ENCODE peak calls at places on chromosomes 12 and 14, in six cellular contexts. C is astrocyte of the spinal cord, A is epithelial cell of esophagus, W is esophagus squamous epithelium, D is pancreas, T is transverse colon. G is an unnamed sample.

GRCh38 chr12:93243689-93244513 is 133.8 kb upstream of the NUDT4 start:
- DNase-seq in T (peak), W (no peak), C (peak), A (peak), D (no peak), G (peak)

GRCh38 chr12:52005903-52006703 is 643 bp upstream of the TAMALIN start:
- DNase-seq in A (no peak), W (no peak), T (peak), C (no peak), D (peak), G (no peak)

GRCh38 chr14:42930058-42930457 is 1323.4 kb downstream of the LRFN5 start:
- DNase-seq in D (peak), C (no peak), A (no peak), T (peak), W (no peak), G (no peak)

GRCh38 chr12:31737763-31738162 is 8.9 kb upstream of the AMN1 start:
- DNase-seq in C (no peak), D (no peak), W (no peak), T (no peak), A (no peak), G (no peak)

GRCh38 chr12:132275110-132275531 is 54.3 kb downstream of the GALNT9 start:
- DNase-seq in W (no peak), D (peak), C (no peak), A (no peak), T (peak), G (no peak)

GRCh38 chr12:81502912-81503695 is 256.0 kb downstream of the PPFIA2 start:
- DNase-seq in C (peak), T (no peak), D (no peak), W (no peak), A (peak), G (peak)

GRCh38 chr14:39339003-39339402 is 93.2 kb downstream of the FBXO33 start:
- DNase-seq in A (no peak), D (no peak), W (no peak), C (peak), T (no peak), G (no peak)

GRCh38 chr12:8742501-8742900 is 44.7 kb downstream of the RIMKLB start:
- DNase-seq in W (no peak), T (no peak), D (no peak), A (peak), C (peak), G (peak)

GRCh38 chr12:51985136-51985835 is 21.5 kb upstream of the TAMALIN start:
- DNase-seq in W (no peak), D (no peak), A (no peak), T (no peak), C (no peak), G (no peak)

GRCh38 chr14:105303949-105304348 is 3.1 kb upstream of the BRF1 start:
- DNase-seq in D (peak), T (peak), A (no peak), W (no peak), C (no peak), G (no peak)

GRCh38 chr12:53513712-53514415 is 6.6 kb upstream of the NPFF start:
- DNase-seq in C (no peak), W (no peak), A (no peak), T (no peak), D (no peak), G (no peak)

GRCh38 chr14:80003138-80003537 is 208.2 kb downstream of the DIO2 start:
- DNase-seq in T (no peak), W (no peak), C (no peak), A (peak), D (no peak), G (no peak)

GRCh38 chr14:53327716-53328115 is 174.6 kb upstream of the DDHD1 start:
- DNase-seq in D (no peak), W (no peak), T (no peak), C (peak), A (peak), G (peak)

GRCh38 chr14:102795060-102795925 is 18.0 kb downstream of the TRAF3 start:
- DNase-seq in W (peak), D (no peak), C (peak), A (peak), T (peak), G (peak)

GRCh38 chr12:9204380-9204779 is 3.8 kb downstream of the PZP start:
- DNase-seq in A (no peak), T (no peak), D (no peak), C (no peak), W (no peak), G (no peak)

GRCh38 chr12:14396071-14396470 is 30.6 kb downstream of the ATF7IP start:
- DNase-seq in A (no peak), C (no peak), D (no peak), T (no peak), W (no peak), G (no peak)

GRCh38 chr14:94164685-94165431 is 9.3 kb upstream of the PPP4R4 start:
- DNase-seq in A (no peak), C (no peak), D (no peak), T (no peak), W (no peak), G (no peak)

GRCh38 chr12:8894378-8894777 is 19.9 kb upstream of the PHC1 start:
- DNase-seq in C (no peak), A (no peak), T (no peak), D (no peak), W (no peak), G (no peak)

GRCh38 chr12:126907900-126908764 is 1358.8 kb upstream of the TMEM132C start:
- DNase-seq in W (no peak), C (no peak), D (no peak), T (no peak), A (no peak), G (no peak)

GRCh38 chr14:47240755-47241437 is 434.5 kb downstream of the MDGA2 start:
- DNase-seq in C (no peak), D (no peak), W (no peak), T (no peak), A (peak), G (peak)

GRCh38 chr12:88578821-88579518 is 1.3 kb downstream of the KITLG start:
- DNase-seq in D (no peak), C (no peak), T (peak), A (peak), W (no peak), G (no peak)

GRCh38 chr12:63420206-63420644 is 248.1 kb downstream of the DPY19L2 start:
- DNase-seq in D (no peak), W (no peak), A (peak), C (peak), T (peak), G (peak)

GRCh38 chr12:52032431-52032796 is 18.8 kb upstream of the NR4A1 start:
- DNase-seq in C (peak), W (no peak), T (peak), A (peak), D (no peak), G (peak)

GRCh38 chr12:116455540-116456306 is 103.5 kb upstream of the MAP1LC3B2 start:
- DNase-seq in T (peak), A (peak), W (no peak), C (peak), D (no peak), G (peak)

GRCh38 chr12:49537231-49537708 is 1.6 kb upstream of the KCNH3 start:
- DNase-seq in D (no peak), C (no peak), T (no peak), W (no peak), A (no peak), G (no peak)

GRCh38 chr12:131005161-131006035 is 51.7 kb downstream of the ADGRD1 start:
- DNase-seq in A (no peak), T (no peak), D (no peak), C (no peak), W (no peak), G (no peak)

GRCh38 chr12:78916845-78917480 is 52.4 kb downstream of the SYT1 start:
- DNase-seq in A (peak), D (no peak), T (no peak), C (peak), W (no peak), G (peak)

GRCh38 chr12:88725592-88726143 is 145.4 kb upstream of the KITLG start:
- DNase-seq in W (no peak), T (no peak), D (no peak), C (no peak), A (no peak), G (no peak)

GRCh38 chr12:68971404-68971803 is 38.4 kb upstream of the CPM start:
- DNase-seq in A (peak), C (peak), D (no peak), T (no peak), W (no peak), G (peak)

GRCh38 chr12:6701078-6701768 is 608 bp upstream of the PIANP start:
- DNase-seq in D (no peak), T (no peak), A (no peak), W (no peak), C (no peak), G (no peak)

GRCh38 chr14:100440207-100440631 is 117.1 kb downstream of the SLC25A47 start:
- DNase-seq in T (peak), C (peak), W (no peak), D (peak), A (peak), G (peak)

GRCh38 chr14:25400607-25401206 is 350.8 kb upstream of the STXBP6 start:
- DNase-seq in W (no peak), C (peak), T (peak), A (peak), D (no peak), G (peak)

GRCh38 chr12:127881371-127882140 is 385.4 kb upstream of the TMEM132C start:
- DNase-seq in T (no peak), W (no peak), A (no peak), D (no peak), C (no peak), G (no peak)

GRCh38 chr12:49705479-49706267 is 1.5 kb downstream of the FMNL3 start:
- DNase-seq in A (peak), W (no peak), D (no peak), T (peak), C (peak), G (no peak)

GRCh38 chr12:109250523-109250922 is 58.6 kb downstream of the FOXN4 start:
- DNase-seq in C (no peak), W (no peak), T (no peak), D (no peak), A (no peak), G (no peak)

GRCh38 chr12:95102916-95103671 is 29.7 kb upstream of the NR2C1 start:
- DNase-seq in D (no peak), C (peak), A (peak), T (peak), W (no peak), G (peak)

GRCh38 chr12:66190519-66191406 is 1.7 kb downstream of the IRAK3 start:
- DNase-seq in W (no peak), A (peak), T (no peak), D (no peak), C (peak), G (peak)

GRCh38 chr14:67285876-67286452 is 44.7 kb downstream of the PALS1 start:
- DNase-seq in C (peak), T (no peak), W (no peak), A (peak), D (no peak), G (no peak)
- TF ChIP-seq CTCF in C (peak), T (peak), W (peak), A (peak), D (no peak), G (peak)

DNA sequence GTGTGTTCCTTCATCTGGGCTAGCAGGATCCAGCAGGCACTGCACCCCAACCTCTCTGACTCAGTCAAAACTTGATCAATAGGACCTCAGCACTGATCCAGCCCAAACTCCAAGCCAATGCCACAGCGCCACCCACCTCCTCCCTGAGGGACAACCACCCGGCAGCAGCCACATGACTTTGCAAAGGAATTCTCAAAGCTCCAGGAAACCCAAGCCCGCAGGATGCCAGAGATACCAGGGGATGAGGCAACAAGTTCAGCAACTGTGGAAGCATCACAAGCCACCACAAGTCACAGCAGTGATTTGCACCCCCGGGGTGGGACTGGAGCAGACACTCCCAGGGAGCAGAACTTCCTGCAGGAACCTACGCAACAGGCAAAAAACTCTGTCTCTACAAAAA is 37.3 kb downstream of the ACTN1 start:
- DNase-seq in C (peak), A (peak), D (no peak), T (peak), W (no peak), G (peak)
- TF ChIP-seq CTCF in C (peak), A (peak), D (peak), T (peak), W (peak), G (peak)

GRCh38 chr14:23569443-23570151 is 2.0 kb upstream of the AP1G2 start:
- DNase-seq in T (no peak), W (no peak), C (no peak), A (peak), D (no peak), G (no peak)

GRCh38 chr14:23567186-23568020 is at the start of gene AP1G2:
- DNase-seq in A (peak), C (peak), T (peak), W (peak), D (peak), G (peak)

GRCh38 chr14:23566782-23567185 is 807 bp downstream of the AP1G2 start:
- DNase-seq in W (no peak), C (no peak), D (peak), T (no peak), A (peak), G (no peak)

GRCh38 chr14:23568021-23568599 is 519 bp upstream of the AP1G2 start:
- DNase-seq in C (no peak), D (no peak), W (no peak), A (no peak), T (no peak), G (no peak)

GRCh38 chr14:23568600-23569310 is 1.2 kb upstream of the AP1G2 start:
- DNase-seq in D (no peak), W (no peak), T (no peak), A (no peak), C (no peak), G (no peak)
- TF ChIP-seq CTCF in D (no peak), W (no peak), T (no peak), A (peak), C (peak), G (peak)

GRCh38 chr12:79935624-79936040 is 735 bp upstream of the PPP1R12A start:
- DNase-seq in W (no peak), C (peak), D (no peak), T (peak), A (peak), G (peak)
- TF ChIP-seq CTCF in W (no peak), C (no peak), D (no peak), T (no peak), A (no peak), G (no peak)

GRCh38 chr14:96938946-96939345 is 141.8 kb downstream of the VRK1 start:
- DNase-seq in C (no peak), D (no peak), W (no peak), A (no peak), T (no peak), G (no peak)
- TF ChIP-seq CTCF in C (no peak), D (no peak), W (no peak), A (peak), T (no peak), G (peak)

GRCh38 chr14:64628940-64629403 is 75.3 kb upstream of the PLEKHG3 start:
- DNase-seq in W (no peak), C (peak), A (peak), T (peak), D (no peak), G (peak)
- TF ChIP-seq CTCF in W (no peak), C (no peak), A (no peak), T (no peak), D (no peak), G (no peak)

GRCh38 chr14:72975776-72976175 is 49.5 kb downstream of the DCAF4 start:
- DNase-seq in W (no peak), A (no peak), C (no peak), D (no peak), T (no peak), G (no peak)
- TF ChIP-seq CTCF in W (no peak), A (no peak), C (no peak), D (no peak), T (no peak), G (peak)